ENCODE peak calls at places on chromosome 19, in six cellular contexts. One of them, this sample, is unnamed.

GRCh38 chr19:41548954-41549688 is 26.8 kb upstream of the CEACAM21 start:
- DNase-seq in MG63: no peak
- DNase-seq in choroid plexus epithelial cell: no peak
- DNase-seq in cardiac muscle cell: peak; percentile 20
- DNase-seq in right lobe of liver: no peak
- DNase-seq in foreskin fibroblast: no peak
- DNase-seq in this sample: no peak

GRCh38 chr19:17629760-17630159 is 58.4 kb downstream of the UNC13A start:
- DNase-seq in MG63: no peak
- DNase-seq in choroid plexus epithelial cell: no peak
- DNase-seq in cardiac muscle cell: no peak
- DNase-seq in right lobe of liver: no peak
- DNase-seq in foreskin fibroblast: no peak
- DNase-seq in this sample: no peak

GRCh38 chr19:8307400-8307964 is 676 bp downstream of the CD320 start:
- DNase-seq in MG63: no peak
- DNase-seq in choroid plexus epithelial cell: no peak
- DNase-seq in cardiac muscle cell: no peak
- DNase-seq in right lobe of liver: no peak
- DNase-seq in foreskin fibroblast: peak; percentile 28
- DNase-seq in this sample: no peak

GRCh38 chr19:52237771-52238400 is 31.5 kb upstream of the ZNF766 start:
- DNase-seq in MG63: peak; percentile 41
- DNase-seq in choroid plexus epithelial cell: peak; percentile 84
- DNase-seq in cardiac muscle cell: peak; percentile 75
- DNase-seq in right lobe of liver: peak; percentile 32
- DNase-seq in foreskin fibroblast: peak; percentile 87
- DNase-seq in this sample: no peak

GRCh38 chr19:41426952-41427646 is at the start of gene B3GNT8:
- DNase-seq in MG63: no peak
- DNase-seq in choroid plexus epithelial cell: peak; percentile 70
- DNase-seq in cardiac muscle cell: peak; percentile 81
- DNase-seq in right lobe of liver: peak; percentile 77
- DNase-seq in foreskin fibroblast: peak; percentile 90
- DNase-seq in this sample: peak; percentile 30

GRCh38 chr19:14786421-14786851 is 8.1 kb upstream of the ADGRE2 start:
- DNase-seq in MG63: peak; percentile 20
- DNase-seq in choroid plexus epithelial cell: peak; percentile 33
- DNase-seq in cardiac muscle cell: peak; percentile 57
- DNase-seq in right lobe of liver: peak; percentile 45
- DNase-seq in foreskin fibroblast: peak; percentile 16
- DNase-seq in this sample: no peak

GRCh38 chr19:45616709-45617027 is 14.7 kb upstream of the GPR4 start:
- DNase-seq in MG63: no peak
- DNase-seq in choroid plexus epithelial cell: no peak
- DNase-seq in cardiac muscle cell: no peak
- DNase-seq in right lobe of liver: no peak
- DNase-seq in foreskin fibroblast: no peak
- DNase-seq in this sample: no peak

GRCh38 chr19:38685666-38686529 is 38.4 kb downstream of the ACTN4 start:
- DNase-seq in MG63: peak; percentile 48
- DNase-seq in choroid plexus epithelial cell: peak; percentile 79
- DNase-seq in cardiac muscle cell: peak; percentile 81
- DNase-seq in right lobe of liver: no peak
- DNase-seq in foreskin fibroblast: peak; percentile 68
- DNase-seq in this sample: no peak

GRCh38 chr19:44808463-44809371 is at the start of gene BCAM:
- DNase-seq in MG63: peak; percentile 70
- DNase-seq in choroid plexus epithelial cell: peak; percentile 69
- DNase-seq in cardiac muscle cell: peak; percentile 85
- DNase-seq in right lobe of liver: peak; percentile 90
- DNase-seq in foreskin fibroblast: peak; percentile 83
- DNase-seq in this sample: no peak

GRCh38 chr19:22260499-22260898 is 25.7 kb upstream of the ZNF729 start:
- DNase-seq in MG63: no peak
- DNase-seq in choroid plexus epithelial cell: no peak
- DNase-seq in cardiac muscle cell: no peak
- DNase-seq in right lobe of liver: no peak
- DNase-seq in foreskin fibroblast: no peak
- DNase-seq in this sample: no peak

GRCh38 chr19:19429361-19429760 is 23.9 kb downstream of the GATAD2A start:
- DNase-seq in MG63: no peak
- DNase-seq in choroid plexus epithelial cell: no peak
- DNase-seq in cardiac muscle cell: no peak
- DNase-seq in right lobe of liver: no peak
- DNase-seq in foreskin fibroblast: no peak
- DNase-seq in this sample: no peak

DNA sequence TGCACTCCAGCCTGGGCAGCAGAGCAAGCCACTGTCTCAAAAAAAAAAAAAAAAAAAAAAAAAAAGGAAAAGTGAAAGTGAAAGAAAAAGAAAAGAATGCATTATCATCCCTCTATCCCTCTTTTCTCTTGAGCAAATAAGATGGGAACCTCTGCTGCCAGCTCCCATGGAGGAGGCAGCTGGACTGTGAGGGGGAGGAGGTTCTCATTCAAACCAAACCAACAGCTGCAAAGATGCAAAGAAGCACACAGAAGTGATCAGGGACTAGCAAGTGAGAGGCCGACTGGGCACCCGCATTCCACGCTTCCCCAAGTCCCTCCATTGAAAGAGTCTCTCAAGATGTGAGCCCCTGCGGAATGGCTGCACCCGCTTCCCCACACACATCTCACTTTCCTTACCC is 63.5 kb downstream of the TSHZ3 start:
- DNase-seq in MG63: peak; percentile 15
- DNase-seq in choroid plexus epithelial cell: peak; percentile 51
- DNase-seq in cardiac muscle cell: peak; percentile 70
- DNase-seq in right lobe of liver: no peak
- DNase-seq in foreskin fibroblast: peak; percentile 36
- DNase-seq in this sample: peak; percentile 51
- H3K4me3 ChIP-seq in MG63: no peak overlapping the region
- H3K4me3 ChIP-seq in choroid plexus epithelial cell: no peak overlapping the region
- H3K4me3 ChIP-seq in cardiac muscle cell: no peak overlapping the region
- H3K4me3 ChIP-seq in right lobe of liver: no peak overlapping the region
- H3K4me3 ChIP-seq in foreskin fibroblast: peak overlapping the region; percentile 42
- H3K4me3 ChIP-seq in this sample: no peak overlapping the region

GRCh38 chr19:11179716-11180297 is 17.5 kb downstream of the KANK2 start:
- DNase-seq in MG63: no peak
- DNase-seq in choroid plexus epithelial cell: peak; percentile 23
- DNase-seq in cardiac muscle cell: no peak
- DNase-seq in right lobe of liver: no peak
- DNase-seq in foreskin fibroblast: no peak
- DNase-seq in this sample: no peak
- H3K4me3 ChIP-seq in MG63: no peak overlapping the region
- H3K4me3 ChIP-seq in choroid plexus epithelial cell: no peak overlapping the region
- H3K4me3 ChIP-seq in cardiac muscle cell: no peak overlapping the region
- H3K4me3 ChIP-seq in right lobe of liver: no peak overlapping the region
- H3K4me3 ChIP-seq in foreskin fibroblast: no peak overlapping the region
- H3K4me3 ChIP-seq in this sample: no peak overlapping the region

DNA sequence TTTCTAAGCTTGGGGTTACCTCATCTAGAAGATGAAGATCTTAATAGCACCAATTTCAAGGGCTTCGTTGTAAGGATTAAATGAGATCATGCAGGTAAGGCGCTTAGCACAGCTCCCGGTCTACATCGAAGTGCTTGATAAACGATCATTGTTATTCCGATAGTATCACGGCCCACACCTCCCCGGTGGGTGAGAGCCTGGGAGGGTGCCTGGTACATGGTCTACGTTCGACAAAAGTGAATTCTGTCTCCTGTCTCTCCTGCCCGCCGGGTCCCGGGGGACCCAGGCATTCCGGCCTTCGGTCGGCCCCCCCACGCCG is 501 bp upstream of the MYH14 start:
- DNase-seq in MG63: no peak
- DNase-seq in choroid plexus epithelial cell: no peak
- DNase-seq in cardiac muscle cell: no peak
- DNase-seq in right lobe of liver: no peak
- DNase-seq in foreskin fibroblast: no peak
- DNase-seq in this sample: no peak
- H3K4me3 ChIP-seq in MG63: no peak overlapping the region
- H3K4me3 ChIP-seq in choroid plexus epithelial cell: no peak overlapping the region
- H3K4me3 ChIP-seq in cardiac muscle cell: peak overlapping the region; percentile 46
- H3K4me3 ChIP-seq in right lobe of liver: peak overlapping the region; percentile 61
- H3K4me3 ChIP-seq in foreskin fibroblast: no peak overlapping the region
- H3K4me3 ChIP-seq in this sample: no peak overlapping the region

GRCh38 chr19:5935473-5936307 is 21.6 kb downstream of the CAPS start:
- DNase-seq in MG63: no peak
- DNase-seq in choroid plexus epithelial cell: no peak
- DNase-seq in cardiac muscle cell: no peak
- DNase-seq in right lobe of liver: no peak
- DNase-seq in foreskin fibroblast: peak; percentile 66
- DNase-seq in this sample: no peak
- H3K4me3 ChIP-seq in MG63: no peak overlapping the region
- H3K4me3 ChIP-seq in choroid plexus epithelial cell: no peak overlapping the region
- H3K4me3 ChIP-seq in cardiac muscle cell: no peak overlapping the region
- H3K4me3 ChIP-seq in right lobe of liver: no peak overlapping the region
- H3K4me3 ChIP-seq in foreskin fibroblast: peak overlapping the region; percentile 13
- H3K4me3 ChIP-seq in this sample: no peak overlapping the region

DNA sequence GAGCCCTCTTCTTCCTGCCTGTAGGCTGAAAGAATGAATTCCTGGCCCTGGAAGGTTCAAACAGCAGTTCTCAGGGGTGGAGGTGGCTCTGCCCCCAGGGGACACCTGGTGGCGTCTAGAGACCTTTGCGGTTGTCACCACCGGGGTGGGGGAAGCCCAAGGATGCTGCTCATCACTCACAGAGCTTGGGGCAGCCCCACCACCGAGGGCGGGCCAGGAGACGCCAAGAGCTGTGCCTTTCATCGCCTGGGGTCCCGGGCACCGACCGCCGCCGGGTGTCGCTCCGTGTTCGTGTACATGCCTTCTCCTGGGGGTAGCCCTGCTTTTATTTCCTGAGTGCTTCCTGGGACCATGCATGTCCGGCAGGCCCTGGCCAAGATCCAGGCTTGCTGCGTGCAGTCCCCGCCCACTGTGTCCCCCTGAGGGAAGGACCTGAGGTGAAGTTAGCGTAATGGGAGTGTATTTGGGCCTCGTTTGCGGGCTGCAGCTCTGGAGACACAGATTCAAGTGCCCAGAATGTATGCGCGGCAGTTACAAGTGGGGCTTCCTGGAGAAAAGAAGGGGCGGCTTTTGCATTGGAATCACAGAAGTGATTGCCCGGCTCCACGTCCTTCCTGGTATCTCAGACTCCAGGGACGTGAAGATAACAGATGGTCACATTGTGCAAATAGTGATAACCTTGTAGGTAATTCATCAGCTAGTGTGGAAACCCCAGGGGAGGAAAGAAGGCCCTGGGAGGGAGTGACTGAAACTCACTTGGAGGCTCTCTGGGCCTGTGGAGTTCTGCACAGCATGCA is 7.8 kb downstream of the DOT1L start:
- DNase-seq in MG63: no peak
- DNase-seq in choroid plexus epithelial cell: peak; percentile 54
- DNase-seq in cardiac muscle cell: peak; percentile 59
- DNase-seq in right lobe of liver: no peak
- DNase-seq in foreskin fibroblast: no peak
- DNase-seq in this sample: no peak
- H3K4me3 ChIP-seq in MG63: no peak overlapping the region
- H3K4me3 ChIP-seq in choroid plexus epithelial cell: no peak overlapping the region
- H3K4me3 ChIP-seq in cardiac muscle cell: no peak overlapping the region
- H3K4me3 ChIP-seq in right lobe of liver: no peak overlapping the region
- H3K4me3 ChIP-seq in foreskin fibroblast: no peak overlapping the region
- H3K4me3 ChIP-seq in this sample: no peak overlapping the region

DNA sequence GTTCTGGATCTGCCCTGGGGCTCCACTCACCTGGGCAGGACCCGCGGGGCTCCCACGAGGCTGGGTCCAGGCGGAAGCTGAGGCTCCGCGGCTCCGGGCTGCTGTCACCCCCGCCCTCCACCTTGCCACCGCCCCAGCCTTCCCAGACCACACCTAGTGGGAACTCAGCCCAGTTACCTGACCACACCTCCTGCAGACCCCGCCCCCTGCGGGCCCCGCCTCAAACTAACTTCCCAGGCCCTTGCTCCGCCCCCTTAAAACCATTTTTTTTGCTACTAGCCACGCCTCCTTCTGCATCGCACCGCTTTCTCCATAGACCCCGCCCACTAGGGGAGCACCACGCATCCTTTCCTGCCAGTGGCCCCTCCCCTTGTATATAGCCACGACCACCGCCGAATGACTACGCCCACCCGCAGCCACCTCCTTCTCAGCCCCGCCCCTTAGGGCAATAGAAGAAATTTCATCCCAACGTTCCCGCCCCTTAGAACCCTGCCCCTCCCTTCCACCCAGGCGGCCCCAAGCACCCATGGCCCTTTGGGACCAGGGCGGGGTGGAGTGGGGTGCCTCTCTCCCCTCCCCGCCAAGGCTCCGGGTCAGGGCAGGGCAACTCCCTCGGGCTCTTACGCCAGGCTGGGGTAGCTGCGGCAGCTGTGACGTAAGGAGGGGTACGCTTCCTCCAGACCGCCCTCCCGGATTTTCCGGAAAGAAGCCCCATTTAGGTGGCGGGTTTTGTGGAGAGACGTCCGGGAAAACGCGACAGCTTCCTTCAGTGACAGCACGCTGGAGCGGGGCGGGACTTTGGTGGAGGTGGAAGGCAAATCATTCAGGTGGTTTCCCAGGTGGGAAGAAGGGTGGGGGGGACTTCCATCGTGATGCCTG is at the start of gene SH2D3A:
- DNase-seq in MG63: no peak
- DNase-seq in choroid plexus epithelial cell: peak; percentile 44
- DNase-seq in cardiac muscle cell: peak; percentile 56
- DNase-seq in right lobe of liver: peak; percentile 85
- DNase-seq in foreskin fibroblast: peak; percentile 39
- DNase-seq in this sample: no peak
- H3K4me3 ChIP-seq in MG63: no peak within 1 kb of the TSS
- H3K4me3 ChIP-seq in choroid plexus epithelial cell: peak within 1 kb of the TSS; percentile 20
- H3K4me3 ChIP-seq in cardiac muscle cell: peak within 1 kb of the TSS; percentile 34
- H3K4me3 ChIP-seq in right lobe of liver: peak within 1 kb of the TSS; percentile 27
- H3K4me3 ChIP-seq in foreskin fibroblast: no peak within 1 kb of the TSS
- H3K4me3 ChIP-seq in this sample: peak within 1 kb of the TSS; percentile 31

GRCh38 chr19:29563688-29564087 is 37.9 kb downstream of the VSTM2B start:
- DNase-seq in MG63: no peak
- DNase-seq in choroid plexus epithelial cell: no peak
- DNase-seq in cardiac muscle cell: no peak
- DNase-seq in right lobe of liver: no peak
- DNase-seq in foreskin fibroblast: no peak
- DNase-seq in this sample: no peak
- H3K4me3 ChIP-seq in MG63: no peak overlapping the region
- H3K4me3 ChIP-seq in choroid plexus epithelial cell: no peak overlapping the region
- H3K4me3 ChIP-seq in cardiac muscle cell: no peak overlapping the region
- H3K4me3 ChIP-seq in right lobe of liver: no peak overlapping the region
- H3K4me3 ChIP-seq in foreskin fibroblast: no peak overlapping the region
- H3K4me3 ChIP-seq in this sample: no peak overlapping the region

This sample was measured in skeletal muscle cell.